ENCODE peak calls at places on chromosomes 3 and 15, in ten cellular contexts. H, Y, S, I, U, O, M, Q, J and X are unnamed samples.

GRCh38 chr15:36422631-36423030 is 156.8 kb upstream of the CDIN1 start:
- DNase-seq in H (no peak), Q (peak), J (no peak), M (no peak), S (no peak), I (no peak), O (no peak), Y (no peak), U (no peak), X (no peak)

GRCh38 chr3:15015456-15015855 is 49.7 kb downstream of the MRPS25 start:
- DNase-seq in H (no peak), Q (no peak), I (peak), J (no peak), U (no peak), Y (no peak), O (no peak), M (no peak), S (peak), X (no peak)

GRCh38 chr3:134852893-134853351 is 57.9 kb downstream of the EPHB1 start:
- DNase-seq in O (no peak), Y (no peak), M (no peak), J (no peak), I (no peak), Q (no peak), S (no peak), U (no peak), H (no peak), X (no peak)

GRCh38 chr3:101310580-101311375 is 9.6 kb downstream of the IMPG2 start:
- DNase-seq in S (no peak), Y (no peak), I (peak), Q (peak), H (no peak), J (no peak), O (no peak), M (peak), U (peak), X (no peak)

GRCh38 chr15:74262635-74263034 is 26.5 kb downstream of the CCDC33 start:
- DNase-seq in J (no peak), U (no peak), H (no peak), M (no peak), Y (no peak), I (no peak), S (no peak), Q (no peak), O (no peak), X (no peak)

GRCh38 chr15:69524296-69524695 is 71.7 kb downstream of the RPLP1 start:
- DNase-seq in J (no peak), I (no peak), S (no peak), Q (no peak), H (peak), Y (no peak), O (no peak), M (no peak), U (no peak), X (no peak)

GRCh38 chr3:138848696-138849095 is 14.0 kb upstream of the PIK3CB start:
- DNase-seq in U (no peak), S (no peak), Q (no peak), H (no peak), J (no peak), O (no peak), I (no peak), M (no peak), Y (no peak), X (no peak)

GRCh38 chr3:66738625-66739330 is 238.0 kb upstream of the LRIG1 start:
- DNase-seq in M (peak), Q (peak), U (peak), J (no peak), I (peak), O (no peak), H (no peak), Y (no peak), S (no peak), X (no peak)

GRCh38 chr3:161644871-161645636 is 148.4 kb downstream of the OTOL1 start:
- DNase-seq in I (no peak), H (no peak), O (no peak), Y (no peak), M (no peak), U (no peak), Q (no peak), S (no peak), J (no peak), X (no peak)

GRCh38 chr3:182793663-182794454 is 555 bp downstream of the ATP11B start:
- DNase-seq in Y (no peak), H (peak), Q (peak), O (no peak), M (peak), U (peak), J (no peak), S (peak), I (peak), X (no peak)

GRCh38 chr15:91289324-91289723 is 189.3 kb downstream of the SV2B start:
- DNase-seq in U (no peak), O (no peak), M (no peak), S (no peak), H (no peak), J (no peak), Y (no peak), I (no peak), Q (no peak), X (no peak)

GRCh38 chr15:52334491-52335160 is 39.0 kb upstream of the MYO5C start:
- DNase-seq in J (no peak), U (no peak), Y (no peak), I (no peak), S (no peak), Q (peak), H (no peak), O (no peak), M (peak), X (no peak)

GRCh38 chr3:152030320-152030719 is 156.9 kb downstream of the SUCNR1 start:
- DNase-seq in M (no peak), H (no peak), S (no peak), J (no peak), Y (no peak), U (no peak), I (no peak), O (no peak), Q (no peak), X (no peak)

GRCh38 chr15:39498642-39499041 is 82.2 kb upstream of the THBS1 start:
- DNase-seq in M (peak), J (no peak), Y (no peak), I (peak), Q (peak), H (no peak), O (no peak), S (no peak), U (no peak), X (no peak)

GRCh38 chr15:45458746-45459403 is 63.7 kb downstream of the SLC30A4 start:
- DNase-seq in U (peak), O (peak), Y (no peak), Q (peak), I (peak), M (peak), S (peak), H (peak), J (peak), X (no peak)

GRCh38 chr3:114110439-114110838 is 53.9 kb downstream of the QTRT2 start:
- DNase-seq in S (no peak), Q (no peak), Y (no peak), H (no peak), J (no peak), I (no peak), U (no peak), M (no peak), O (no peak), X (no peak)

GRCh38 chr15:67361100-67361499 is 106.5 kb downstream of the IQCH start:
- DNase-seq in U (no peak), H (no peak), J (no peak), O (no peak), Q (no peak), Y (no peak), M (no peak), S (no peak), I (no peak), X (no peak)

GRCh38 chr3:42117175-42118008 is 26.2 kb downstream of the TRAK1 start:
- DNase-seq in Q (peak), Y (peak), S (peak), I (peak), J (peak), U (peak), H (peak), M (peak), O (no peak), X (no peak)

GRCh38 chr3:138457863-138458735 is 23.7 kb downstream of the ESYT3 start:
- DNase-seq in S (no peak), H (no peak), Q (no peak), M (no peak), U (no peak), J (peak), Y (no peak), O (no peak), I (no peak), X (no peak)

GRCh38 chr15:80841537-80841936 is 62.4 kb downstream of the CEMIP start:
- DNase-seq in Q (no peak), M (no peak), J (no peak), O (no peak), S (no peak), U (no peak), I (no peak), Y (no peak), H (no peak), X (no peak)

GRCh38 chr3:129793947-129794318 is 99.6 kb downstream of the TMCC1 start:
- DNase-seq in S (no peak), O (no peak), U (no peak), H (no peak), M (peak), I (no peak), Q (no peak), J (no peak), Y (no peak), X (no peak)

GRCh38 chr15:68354923-68355322 is 77.0 kb downstream of the ITGA11 start:
- DNase-seq in Y (peak), U (peak), Q (peak), J (no peak), O (no peak), S (no peak), M (peak), I (peak), H (no peak), X (no peak)

GRCh38 chr3:152258448-152259302 is 10.1 kb upstream of the MBNL1 start:
- DNase-seq in U (peak), Q (peak), S (peak), H (peak), J (peak), I (peak), M (peak), Y (peak), O (no peak), X (no peak)

GRCh38 chr3:37862219-37862711 is 585 bp downstream of the CTDSPL start:
- DNase-seq in H (peak), Q (peak), S (peak), Y (no peak), J (peak), U (peak), I (peak), O (no peak), M (peak), X (no peak)

GRCh38 chr3:186102687-186103086 is 6.2 kb downstream of the ETV5 start:
- DNase-seq in J (no peak), Y (no peak), M (no peak), Q (peak), I (no peak), O (no peak), S (peak), H (no peak), U (no peak), X (no peak)

GRCh38 chr3:99167016-99167415 is 265.5 kb upstream of the DCBLD2 start:
- DNase-seq in S (no peak), M (peak), O (no peak), U (no peak), J (no peak), I (no peak), H (no peak), Q (peak), Y (no peak), X (no peak)

GRCh38 chr3:37511357-37511970 is 337.1 kb upstream of the LRRFIP2 start:
- DNase-seq in U (no peak), I (no peak), M (no peak), J (peak), O (no peak), S (no peak), Y (no peak), Q (no peak), H (peak), X (no peak)

GRCh38 chr3:125431912-125432587 is 56.9 kb upstream of the ZNF148 start:
- DNase-seq in Y (no peak), O (no peak), J (no peak), U (peak), Q (peak), I (peak), M (peak), S (no peak), H (no peak), X (no peak)

GRCh38 chr3:38690185-38690584 is 40.7 kb upstream of the SCN5A start:
- DNase-seq in Q (no peak), J (no peak), H (no peak), O (no peak), M (no peak), S (no peak), U (no peak), I (no peak), Y (no peak), X (no peak)

GRCh38 chr3:126124148-126124868 is 40.4 kb upstream of the SLC41A3 start:
- DNase-seq in U (no peak), S (peak), I (no peak), J (peak), M (no peak), Q (no peak), O (no peak), H (peak), Y (no peak), X (no peak)

GRCh38 chr3:184737641-184738518 is 26.0 kb upstream of the MAGEF1 start:
- DNase-seq in Y (no peak), S (no peak), M (peak), J (peak), U (peak), Q (peak), H (peak), I (peak), O (no peak), X (no peak)

GRCh38 chr3:174125267-174125844 is 727.8 kb downstream of the NLGN1 start:
- DNase-seq in O (no peak), J (no peak), Q (peak), I (peak), S (no peak), U (peak), Y (peak), H (no peak), M (peak), X (no peak)

GRCh38 chr15:41584636-41585139 is 25.7 kb downstream of the TYRO3 start:
- DNase-seq in S (no peak), U (no peak), Q (no peak), I (peak), M (no peak), Y (no peak), O (no peak), H (no peak), J (no peak), X (no peak)

GRCh38 chr15:41578736-41579383 is 19.8 kb downstream of the TYRO3 start:
- DNase-seq in Q (no peak), U (no peak), S (no peak), H (no peak), J (no peak), O (no peak), I (no peak), M (no peak), Y (no peak), X (no peak)

GRCh38 chr15:41583795-41584194 is 24.8 kb downstream of the TYRO3 start:
- DNase-seq in S (no peak), I (no peak), H (no peak), U (no peak), O (no peak), Q (no peak), J (no peak), M (no peak), Y (no peak), X (no peak)

GRCh38 chr15:41577863-41578735 is 19.1 kb downstream of the TYRO3 start:
- DNase-seq in I (no peak), M (no peak), U (no peak), J (no peak), S (no peak), Y (no peak), H (no peak), O (no peak), Q (no peak), X (no peak)

GRCh38 chr15:41581110-41581509 is 22.1 kb downstream of the TYRO3 start:
- DNase-seq in H (no peak), U (no peak), M (no peak), J (no peak), Y (peak), Q (no peak), S (no peak), I (peak), O (no peak), X (no peak)
- TF ChIP-seq CTCF in H (no peak), U (peak), M (peak), J (no peak), Y (peak), Q (peak), S (no peak), I (peak), O (no peak), X (no peak)

GRCh38 chr3:97658670-97659285 is 105.8 kb upstream of the ARL6 start:
- DNase-seq in Q (peak), H (no peak), I (peak), J (no peak), M (peak), S (no peak), Y (peak), O (no peak), U (peak), X (no peak)
- TF ChIP-seq CTCF in Q (peak), H (peak), I (peak), J (peak), M (peak), S (peak), Y (peak), O (peak), U (peak), X (peak)

GRCh38 chr3:70728311-70728710 is 415.9 kb upstream of the MDFIC2 start:
- DNase-seq in S (no peak), J (no peak), M (peak), U (no peak), Y (no peak), H (no peak), I (no peak), O (no peak), Q (peak), X (no peak)
- TF ChIP-seq CTCF in S (no peak), J (no peak), M (no peak), U (no peak), Y (no peak), H (no peak), I (no peak), O (no peak), Q (no peak), X (no peak)

DNA sequence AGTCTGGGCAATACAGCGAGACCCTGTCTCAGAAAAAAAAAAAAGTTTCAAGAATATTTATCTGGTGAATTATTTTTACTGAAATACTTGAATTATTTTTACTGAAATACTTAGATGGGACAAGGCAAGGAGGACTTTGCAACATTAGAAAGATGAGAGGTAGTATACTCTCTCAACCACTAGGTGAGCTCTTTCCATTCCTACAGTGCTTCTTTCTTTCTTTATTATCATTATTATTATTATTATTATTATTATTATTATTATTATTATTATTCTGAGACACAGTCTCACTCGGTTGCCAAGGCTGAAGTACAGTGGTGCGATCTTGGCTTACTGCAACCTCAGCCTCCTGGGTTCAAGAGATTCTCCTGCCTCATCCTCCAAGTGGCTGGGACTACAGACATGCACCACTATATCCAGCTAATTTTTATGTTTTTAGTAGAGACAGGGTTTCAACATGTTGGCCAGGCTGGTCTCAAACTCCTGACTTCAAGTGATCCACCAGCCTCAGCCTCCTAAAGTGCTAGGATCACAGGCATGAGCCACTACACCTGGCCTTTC is 468.8 kb downstream of the MAGI1 start:
- DNase-seq in Y (no peak), J (no peak), U (no peak), O (no peak), S (no peak), M (no peak), Q (no peak), H (no peak), I (no peak), X (no peak)
- TF ChIP-seq CTCF in Y (no peak), J (no peak), U (peak), O (peak), S (no peak), M (peak), Q (peak), H (no peak), I (peak), X (no peak)

DNA sequence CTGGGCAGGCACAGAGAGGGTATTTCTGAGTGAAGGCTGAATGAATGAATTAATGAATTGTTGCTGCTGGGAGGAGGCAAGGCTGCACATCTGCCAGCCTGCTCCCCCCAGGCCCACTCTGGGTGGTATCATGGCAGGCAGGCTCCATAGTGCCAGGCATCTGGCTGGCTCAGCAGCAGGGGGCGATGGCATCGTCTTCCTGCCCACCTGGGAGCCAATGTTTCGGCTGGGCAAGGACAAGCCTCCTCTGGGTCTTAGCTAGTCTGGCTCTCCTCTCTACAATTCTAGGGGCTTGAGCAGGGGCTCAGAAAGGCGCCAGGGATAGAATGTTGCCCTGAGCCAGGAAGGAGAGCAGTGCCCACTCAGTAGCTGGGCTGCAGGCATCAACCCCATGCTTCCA is 1.7 kb upstream of the TLR9 start:
- DNase-seq in H (no peak), S (no peak), U (no peak), O (no peak), Y (no peak), Q (no peak), J (no peak), I (no peak), M (no peak), X (no peak)
- TF ChIP-seq CTCF in H (no peak), S (no peak), U (no peak), O (no peak), Y (peak), Q (no peak), J (no peak), I (no peak), M (no peak), X (no peak)

GRCh38 chr3:170357920-170358854 is 672 bp downstream of the SKIL start:
- DNase-seq in Y (no peak), U (peak), Q (peak), S (peak), O (peak), M (peak), I (peak), J (peak), H (peak), X (no peak)
- TF ChIP-seq CTCF in Y (peak), U (peak), Q (peak), S (peak), O (peak), M (peak), I (peak), J (no peak), H (peak), X (peak)

DNA sequence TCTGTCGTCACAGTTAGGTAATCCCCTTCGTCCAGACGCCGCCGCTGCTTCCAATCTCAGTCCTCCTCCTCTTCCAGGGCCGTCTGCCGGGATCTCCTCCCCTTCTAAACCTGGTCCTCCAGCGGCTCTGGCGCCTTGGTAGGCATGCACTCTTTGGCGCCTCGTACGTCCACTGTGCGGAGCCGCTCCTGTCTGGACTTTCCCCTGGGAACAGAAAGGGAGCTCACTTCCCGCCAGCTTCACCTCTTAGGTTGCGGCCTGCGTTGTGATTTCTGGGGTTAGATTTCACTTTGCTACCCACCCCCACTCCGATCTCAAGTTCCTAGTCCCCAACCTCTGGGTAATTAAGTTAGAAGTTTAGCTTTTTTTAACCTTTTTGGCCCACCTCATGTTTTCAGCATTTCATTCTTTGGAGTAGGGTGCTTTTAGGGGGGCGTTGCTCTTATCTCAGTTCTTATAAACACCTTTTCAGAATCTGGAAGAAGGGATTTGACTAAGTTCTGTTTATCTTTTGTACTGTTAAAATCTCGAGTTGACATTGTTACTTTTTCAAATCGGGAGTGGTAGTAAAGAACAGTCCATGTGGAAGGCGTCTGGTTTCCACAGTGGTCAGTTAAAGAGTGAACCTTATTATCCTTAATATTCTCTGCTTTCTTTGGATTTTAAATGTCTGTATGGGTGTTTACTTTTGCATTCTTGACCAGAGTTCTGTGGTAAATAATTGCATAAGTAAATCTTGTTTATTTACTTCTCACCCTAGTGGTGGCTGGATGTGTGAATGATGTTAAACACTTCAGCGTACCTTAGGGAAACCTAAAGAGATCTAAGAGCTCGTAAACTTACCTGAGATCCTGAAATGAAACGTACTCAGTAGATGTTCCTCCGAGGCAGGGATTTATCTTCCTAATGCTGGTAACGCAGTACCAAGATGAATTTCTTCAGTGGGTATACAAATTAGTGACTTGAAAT is 611 bp downstream of the CTDSPL2 start:
- DNase-seq in Y (peak), U (peak), M (peak), S (no peak), H (peak), J (peak), Q (peak), I (peak), O (no peak), X (no peak)
- TF ChIP-seq CTCF in Y (peak), U (no peak), M (no peak), S (no peak), H (no peak), J (no peak), Q (peak), I (no peak), O (no peak), X (no peak)